ENCODE peak calls at places on chromosomes 6 and 20, in five cellular contexts. M is neuronal stem cell, L is GM12865, T is GM23338, J is lower leg skin. D is an unnamed sample.

GRCh38 chr6:854405-855073 is 161.6 kb upstream of the EXOC2 start:
- DNase-seq in M (no peak), L (no peak), T (no peak), J (no peak), D (no peak)

GRCh38 chr20:23078994-23079364 is 7.1 kb downstream of the CD93 start:
- DNase-seq in M (no peak), L (peak; percentile 12), T (peak; percentile 73), J (no peak), D (no peak)

GRCh38 chr6:31401403-31401802 is 2.0 kb upstream of the MICA start:
- DNase-seq in M (no peak), L (peak; percentile 12), T (no peak), J (peak; percentile 38), D (no peak)

GRCh38 chr6:169498887-169499513 is 202.8 kb downstream of the WDR27 start:
- DNase-seq in M (no peak), L (no peak), T (no peak), J (no peak), D (no peak)

GRCh38 chr20:44585042-44585968 is 2.9 kb downstream of the PKIG start:
- DNase-seq in M (no peak), L (peak; percentile 73), T (peak; percentile 36), J (no peak), D (no peak)

GRCh38 chr6:53814353-53814752 is 19.5 kb downstream of the LRRC1 start:
- DNase-seq in M (no peak), L (no peak), T (no peak), J (no peak), D (no peak)

GRCh38 chr6:141413196-141413595 is 719.5 kb upstream of the GJE1 start:
- DNase-seq in M (no peak), L (no peak), T (no peak), J (no peak), D (no peak)

GRCh38 chr6:12886961-12887775 is 170.6 kb downstream of the PHACTR1 start:
- DNase-seq in M (no peak), L (no peak), T (peak; percentile 56), J (no peak), D (no peak)

GRCh38 chr20:53795170-53795569 is 201.5 kb upstream of the ZNF217 start:
- DNase-seq in M (no peak), L (no peak), T (no peak), J (no peak), D (no peak)

GRCh38 chr6:167393731-167394130 is 68.8 kb downstream of the TTLL2 start:
- DNase-seq in M (no peak), L (no peak), T (no peak), J (no peak), D (no peak)

GRCh38 chr20:18727032-18727508 is 86.5 kb upstream of the SCP2D1 start:
- DNase-seq in M (no peak), L (no peak), T (no peak), J (no peak), D (no peak)

GRCh38 chr6:10338151-10338550 is 76.7 kb downstream of the TFAP2A start:
- DNase-seq in M (no peak), L (no peak), T (no peak), J (no peak), D (no peak)

GRCh38 chr20:2699775-2700413 is 7.3 kb downstream of the EBF4 start:
- DNase-seq in M (no peak), L (no peak), T (peak; percentile 27), J (no peak), D (no peak)

DNA sequence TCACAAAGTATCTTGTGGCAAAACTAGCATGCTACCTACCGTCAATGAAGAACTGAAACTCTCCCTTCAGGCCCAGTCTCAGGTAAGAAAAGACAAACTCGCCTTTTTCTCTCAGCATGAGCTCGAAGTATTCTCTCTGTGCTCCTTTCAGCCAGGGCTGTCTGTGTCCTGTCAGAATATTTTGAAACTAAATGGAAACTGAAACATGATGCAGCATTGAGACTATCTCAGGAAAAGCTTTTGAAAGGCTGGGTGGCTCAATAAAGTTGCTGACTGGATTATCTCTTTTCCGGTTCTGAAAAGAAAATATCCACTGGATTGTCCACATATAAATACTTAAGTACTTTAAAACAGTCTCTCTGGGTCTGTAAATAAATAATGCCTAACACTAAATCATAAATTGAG is 718 bp downstream of the CALHM5 start:
- DNase-seq in M (no peak), L (peak; percentile 38), T (no peak), J (no peak), D (no peak)
- H3K4me3 ChIP-seq in M (peak overlapping the region; percentile 54), L (no peak overlapping the region), T (no peak overlapping the region), J (peak overlapping the region; percentile 30), D (peak overlapping the region; percentile 45)

GRCh38 chr6:166009385-166010031 is 158.1 kb downstream of the TBXT start:
- DNase-seq in M (no peak), L (no peak), T (no peak), J (no peak), D (no peak)
- H3K4me3 ChIP-seq in M (no peak overlapping the region), L (no peak overlapping the region), T (peak overlapping the region; percentile 67), J (no peak overlapping the region), D (no peak overlapping the region)

DNA sequence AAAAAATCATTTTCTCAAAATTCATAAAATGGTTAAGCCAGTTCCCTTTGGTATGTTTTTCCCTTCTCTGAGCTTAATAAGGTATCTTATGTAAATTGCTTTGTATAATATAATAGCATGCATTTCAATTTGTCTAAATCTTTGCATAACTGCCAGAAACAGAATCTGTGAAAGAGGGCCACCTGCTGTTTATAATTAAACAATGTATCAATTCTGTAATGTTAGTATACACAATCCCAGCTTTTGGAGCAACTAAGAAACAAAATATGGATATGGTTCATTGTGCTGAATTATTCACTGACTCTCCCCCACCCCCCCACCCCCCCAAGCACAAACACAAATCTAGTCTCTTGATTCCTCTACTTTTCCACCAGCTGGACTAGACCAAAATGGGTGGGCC is 54.8 kb downstream of the GPX5 start:
- DNase-seq in M (no peak), L (no peak), T (no peak), J (no peak), D (no peak)
- H3K4me3 ChIP-seq in M (no peak overlapping the region), L (no peak overlapping the region), T (no peak overlapping the region), J (no peak overlapping the region), D (no peak overlapping the region)

GRCh38 chr6:144346719-144347446 is 61.7 kb downstream of the UTRN start:
- DNase-seq in M (no peak), L (peak; percentile 54), T (no peak), J (no peak), D (no peak)
- H3K4me3 ChIP-seq in M (no peak overlapping the region), L (no peak overlapping the region), T (no peak overlapping the region), J (no peak overlapping the region), D (no peak overlapping the region)

GRCh38 chr20:48807586-48808381 is 20.0 kb downstream of the PREX1 start:
- DNase-seq in M (no peak), L (no peak), T (no peak), J (no peak), D (no peak)
- H3K4me3 ChIP-seq in M (no peak overlapping the region), L (no peak overlapping the region), T (no peak overlapping the region), J (no peak overlapping the region), D (no peak overlapping the region)